ENCODE peak calls at places on chromosomes 5 and 9, in five cellular contexts. I is ELR, H is dermis blood vessel endothelial cell, N is heart right ventricle, X is brain microvascular endothelial cell. L is an unnamed sample.

GRCh38 chr5:76789991-76790571 is 28.7 kb upstream of the F2RL1 start:
- DNase-seq in X (peak; percentile 62), H (peak; percentile 58), N (no peak), I (peak; percentile 84), L (no peak)

GRCh38 chr9:21964925-21965385 is 29.2 kb downstream of the CDKN2A start:
- DNase-seq in H (peak; percentile 56), X (no peak), I (peak; percentile 46), N (no peak), L (no peak)

GRCh38 chr5:74579215-74579614 is 61.3 kb downstream of the ENC1 start:
- DNase-seq in H (no peak), I (no peak), N (no peak), X (peak; percentile 67), L (no peak)

GRCh38 chr9:37511006-37511714 is 25.4 kb downstream of the POLR1E start:
- DNase-seq in X (no peak), H (peak; percentile 28), I (peak; percentile 45), N (no peak), L (peak; percentile 33)

GRCh38 chr9:84772511-84772910 is 103.0 kb downstream of the NTRK2 start:
- DNase-seq in X (peak; percentile 14), H (no peak), I (peak; percentile 2), N (no peak), L (no peak)

GRCh38 chr5:1522601-1523479 is 920 bp downstream of the LPCAT1 start:
- DNase-seq in N (peak; percentile 6), X (no peak), I (peak; percentile 41), H (peak; percentile 29), L (peak; percentile 24)

GRCh38 chr9:121718063-121718462 is 66.6 kb downstream of the DAB2IP start:
- DNase-seq in H (no peak), I (peak; percentile 28), N (no peak), X (no peak), L (no peak)

GRCh38 chr5:172820046-172820767 is 13.8 kb upstream of the ERGIC1 start:
- DNase-seq in I (no peak), H (peak; percentile 46), N (peak; percentile 66), X (peak; percentile 43), L (no peak)

GRCh38 chr9:92730897-92731296 is 33.7 kb downstream of the BICD2 start:
- DNase-seq in H (no peak), I (no peak), N (no peak), X (no peak), L (no peak)

GRCh38 chr9:78860806-78861475 is 564.0 kb downstream of the PSAT1 start:
- DNase-seq in N (no peak), H (peak; percentile 33), I (peak; percentile 78), X (peak; percentile 51), L (no peak)

GRCh38 chr5:136511046-136511445 is 145.7 kb upstream of the TRPC7 start:
- DNase-seq in N (no peak), X (no peak), H (no peak), I (peak; percentile 2), L (no peak)

GRCh38 chr5:64811050-64811640 is 42.4 kb downstream of the CWC27 start:
- DNase-seq in I (peak; percentile 76), H (peak; percentile 79), N (peak; percentile 11), X (peak; percentile 62), L (peak; percentile 69)

GRCh38 chr5:135898651-135899050 is 3.0 kb upstream of the IL9 start:
- DNase-seq in X (no peak), N (no peak), H (no peak), I (no peak), L (no peak)

GRCh38 chr9:70398145-70398556 is 16.3 kb downstream of the KLF9 start:
- DNase-seq in N (no peak), X (no peak), H (no peak), I (no peak), L (no peak)

GRCh38 chr5:125559296-125559695 is 812.9 kb upstream of the ZNF608 start:
- DNase-seq in H (peak; percentile 89), N (no peak), X (peak; percentile 96), I (peak; percentile 61), L (no peak)

GRCh38 chr9:133360400-133361393 is 4.3 kb downstream of the SURF2 start:
- DNase-seq in H (no peak), X (no peak), I (no peak), N (no peak), L (peak; percentile 19)

GRCh38 chr5:143775258-143775657 is 36.7 kb upstream of the HMHB1 start:
- DNase-seq in H (peak; percentile 1), N (no peak), I (peak; percentile 73), X (peak; percentile 60), L (peak; percentile 11)

GRCh38 chr5:96936431-96937221 is 746 bp downstream of the LNPEP start:
- DNase-seq in N (peak; percentile 27), H (peak; percentile 51), X (no peak), I (peak; percentile 49), L (peak; percentile 32)

GRCh38 chr5:83827111-83827541 is 106.5 kb upstream of the HAPLN1 start:
- DNase-seq in I (peak; percentile 15), X (peak; percentile 4), N (no peak), H (no peak), L (no peak)

GRCh38 chr5:132260714-132261615 is 3.5 kb downstream of the PDLIM4 start:
- DNase-seq in X (peak; percentile 91), I (peak; percentile 96), H (peak; percentile 95), N (peak; percentile 74), L (peak; percentile 56)

L was measured in A673.